ENCODE peak calls at places on chromosomes 11 and 22, in seven cellular contexts. One of them, this sample, is unnamed.

GRCh38 chr11:10274726-10275125 is 19.3 kb downstream of the SBF2 start:
- DNase-seq in cardiac muscle cell: no peak
- DNase-seq in activated CD8-positive, alpha-beta memory T cell treated with anti-CD3 and anti-CD28 coated beads for 1 hour: no peak
- DNase-seq in NCI-H446 treated with DMSO at 0.1 percent for 48 hours: no peak
- DNase-seq in NCI-H1105 treated with DMSO at 0.1 percent for 48 hours: no peak
- DNase-seq in activated T-helper 1 cell treated with anti-CD3 and anti-CD28 coated beads, Interleukin-12 subunit alpha, Interleukin-12 subunit beta, Interleukin-2, Interleukin-4 antibody, amounts not matched to agents 30 ng/mL and 10 ng/mL and 1 ng/mL, durations not matched to agents 14 hours and 24 hours and 36 hours: no peak
- DNase-seq in AG04450: no peak
- DNase-seq in this sample: no peak

GRCh38 chr22:49674479-49674830 is 153.2 kb downstream of the BRD1 start:
- DNase-seq in AG04450: no peak
- DNase-seq in cardiac muscle cell: no peak
- DNase-seq in NCI-H1105 treated with DMSO at 0.1 percent for 48 hours: no peak
- DNase-seq in activated CD8-positive, alpha-beta memory T cell treated with anti-CD3 and anti-CD28 coated beads for 1 hour: no peak
- DNase-seq in NCI-H446 treated with DMSO at 0.1 percent for 48 hours: no peak
- DNase-seq in activated T-helper 1 cell treated with anti-CD3 and anti-CD28 coated beads, Interleukin-12 subunit alpha, Interleukin-12 subunit beta, Interleukin-2, Interleukin-4 antibody, amounts not matched to agents 30 ng/mL and 10 ng/mL and 1 ng/mL, durations not matched to agents 14 hours and 24 hours and 36 hours: no peak
- DNase-seq in this sample: no peak

GRCh38 chr11:66950113-66950535 is 8.1 kb downstream of the PC start:
- DNase-seq in AG04450: no peak
- DNase-seq in NCI-H1105 treated with DMSO at 0.1 percent for 48 hours: no peak
- DNase-seq in activated T-helper 1 cell treated with anti-CD3 and anti-CD28 coated beads, Interleukin-12 subunit alpha, Interleukin-12 subunit beta, Interleukin-2, Interleukin-4 antibody, amounts not matched to agents 30 ng/mL and 10 ng/mL and 1 ng/mL, durations not matched to agents 14 hours and 24 hours and 36 hours: no peak
- DNase-seq in NCI-H446 treated with DMSO at 0.1 percent for 48 hours: no peak
- DNase-seq in activated CD8-positive, alpha-beta memory T cell treated with anti-CD3 and anti-CD28 coated beads for 1 hour: no peak
- DNase-seq in cardiac muscle cell: peak; percentile 63
- DNase-seq in this sample: peak; percentile 52

GRCh38 chr11:6608726-6609501 is 3.1 kb downstream of the TAF10 start:
- DNase-seq in AG04450: no peak
- DNase-seq in activated CD8-positive, alpha-beta memory T cell treated with anti-CD3 and anti-CD28 coated beads for 1 hour: no peak
- DNase-seq in NCI-H446 treated with DMSO at 0.1 percent for 48 hours: no peak
- DNase-seq in activated T-helper 1 cell treated with anti-CD3 and anti-CD28 coated beads, Interleukin-12 subunit alpha, Interleukin-12 subunit beta, Interleukin-2, Interleukin-4 antibody, amounts not matched to agents 30 ng/mL and 10 ng/mL and 1 ng/mL, durations not matched to agents 14 hours and 24 hours and 36 hours: no peak
- DNase-seq in cardiac muscle cell: no peak
- DNase-seq in NCI-H1105 treated with DMSO at 0.1 percent for 48 hours: no peak
- DNase-seq in this sample: peak; percentile 18

GRCh38 chr22:28129319-28129962 is 210.4 kb upstream of the PITPNB start:
- DNase-seq in cardiac muscle cell: no peak
- DNase-seq in AG04450: no peak
- DNase-seq in NCI-H1105 treated with DMSO at 0.1 percent for 48 hours: no peak
- DNase-seq in NCI-H446 treated with DMSO at 0.1 percent for 48 hours: no peak
- DNase-seq in activated T-helper 1 cell treated with anti-CD3 and anti-CD28 coated beads, Interleukin-12 subunit alpha, Interleukin-12 subunit beta, Interleukin-2, Interleukin-4 antibody, amounts not matched to agents 30 ng/mL and 10 ng/mL and 1 ng/mL, durations not matched to agents 14 hours and 24 hours and 36 hours: no peak
- DNase-seq in activated CD8-positive, alpha-beta memory T cell treated with anti-CD3 and anti-CD28 coated beads for 1 hour: no peak
- DNase-seq in this sample: no peak

GRCh38 chr11:121591405-121592033 is 138.8 kb upstream of the SORL1-AS1 start:
- DNase-seq in cardiac muscle cell: peak; percentile 86
- DNase-seq in activated T-helper 1 cell treated with anti-CD3 and anti-CD28 coated beads, Interleukin-12 subunit alpha, Interleukin-12 subunit beta, Interleukin-2, Interleukin-4 antibody, amounts not matched to agents 30 ng/mL and 10 ng/mL and 1 ng/mL, durations not matched to agents 14 hours and 24 hours and 36 hours: peak; percentile 65
- DNase-seq in activated CD8-positive, alpha-beta memory T cell treated with anti-CD3 and anti-CD28 coated beads for 1 hour: peak; percentile 37
- DNase-seq in NCI-H1105 treated with DMSO at 0.1 percent for 48 hours: peak; percentile 88
- DNase-seq in NCI-H446 treated with DMSO at 0.1 percent for 48 hours: peak; percentile 39
- DNase-seq in AG04450: peak; percentile 63
- DNase-seq in this sample: peak; percentile 81

GRCh38 chr11:117972589-117973445 is 13.4 kb upstream of the IL10RA start:
- DNase-seq in activated CD8-positive, alpha-beta memory T cell treated with anti-CD3 and anti-CD28 coated beads for 1 hour: no peak
- DNase-seq in NCI-H446 treated with DMSO at 0.1 percent for 48 hours: peak; percentile 63
- DNase-seq in NCI-H1105 treated with DMSO at 0.1 percent for 48 hours: peak; percentile 76
- DNase-seq in activated T-helper 1 cell treated with anti-CD3 and anti-CD28 coated beads, Interleukin-12 subunit alpha, Interleukin-12 subunit beta, Interleukin-2, Interleukin-4 antibody, amounts not matched to agents 30 ng/mL and 10 ng/mL and 1 ng/mL, durations not matched to agents 14 hours and 24 hours and 36 hours: no peak
- DNase-seq in cardiac muscle cell: peak; percentile 10
- DNase-seq in AG04450: no peak
- DNase-seq in this sample: peak; percentile 53

GRCh38 chr22:43047605-43048004 is 32.7 kb upstream of the PACSIN2 start:
- DNase-seq in AG04450: no peak
- DNase-seq in activated T-helper 1 cell treated with anti-CD3 and anti-CD28 coated beads, Interleukin-12 subunit alpha, Interleukin-12 subunit beta, Interleukin-2, Interleukin-4 antibody, amounts not matched to agents 30 ng/mL and 10 ng/mL and 1 ng/mL, durations not matched to agents 14 hours and 24 hours and 36 hours: no peak
- DNase-seq in NCI-H1105 treated with DMSO at 0.1 percent for 48 hours: no peak
- DNase-seq in activated CD8-positive, alpha-beta memory T cell treated with anti-CD3 and anti-CD28 coated beads for 1 hour: no peak
- DNase-seq in NCI-H446 treated with DMSO at 0.1 percent for 48 hours: no peak
- DNase-seq in cardiac muscle cell: no peak
- DNase-seq in this sample: no peak

GRCh38 chr11:44785856-44786606 is 59.3 kb downstream of the TSPAN18 start:
- DNase-seq in cardiac muscle cell: no peak
- DNase-seq in activated T-helper 1 cell treated with anti-CD3 and anti-CD28 coated beads, Interleukin-12 subunit alpha, Interleukin-12 subunit beta, Interleukin-2, Interleukin-4 antibody, amounts not matched to agents 30 ng/mL and 10 ng/mL and 1 ng/mL, durations not matched to agents 14 hours and 24 hours and 36 hours: no peak
- DNase-seq in AG04450: no peak
- DNase-seq in NCI-H446 treated with DMSO at 0.1 percent for 48 hours: peak; percentile 66
- DNase-seq in activated CD8-positive, alpha-beta memory T cell treated with anti-CD3 and anti-CD28 coated beads for 1 hour: no peak
- DNase-seq in NCI-H1105 treated with DMSO at 0.1 percent for 48 hours: no peak
- DNase-seq in this sample: no peak

GRCh38 chr22:19430890-19431541 is 517 bp downstream of the HIRA start:
- DNase-seq in AG04450: no peak
- DNase-seq in NCI-H446 treated with DMSO at 0.1 percent for 48 hours: no peak
- DNase-seq in activated T-helper 1 cell treated with anti-CD3 and anti-CD28 coated beads, Interleukin-12 subunit alpha, Interleukin-12 subunit beta, Interleukin-2, Interleukin-4 antibody, amounts not matched to agents 30 ng/mL and 10 ng/mL and 1 ng/mL, durations not matched to agents 14 hours and 24 hours and 36 hours: peak; percentile 10
- DNase-seq in cardiac muscle cell: peak; percentile 39
- DNase-seq in activated CD8-positive, alpha-beta memory T cell treated with anti-CD3 and anti-CD28 coated beads for 1 hour: no peak
- DNase-seq in NCI-H1105 treated with DMSO at 0.1 percent for 48 hours: peak; percentile 1
- DNase-seq in this sample: peak; percentile 79

GRCh38 chr11:120172921-120173705 is 35.2 kb upstream of the TRIM29 start:
- DNase-seq in activated T-helper 1 cell treated with anti-CD3 and anti-CD28 coated beads, Interleukin-12 subunit alpha, Interleukin-12 subunit beta, Interleukin-2, Interleukin-4 antibody, amounts not matched to agents 30 ng/mL and 10 ng/mL and 1 ng/mL, durations not matched to agents 14 hours and 24 hours and 36 hours: no peak
- DNase-seq in AG04450: no peak
- DNase-seq in NCI-H446 treated with DMSO at 0.1 percent for 48 hours: no peak
- DNase-seq in activated CD8-positive, alpha-beta memory T cell treated with anti-CD3 and anti-CD28 coated beads for 1 hour: no peak
- DNase-seq in cardiac muscle cell: no peak
- DNase-seq in NCI-H1105 treated with DMSO at 0.1 percent for 48 hours: no peak
- DNase-seq in this sample: no peak

GRCh38 chr22:27168681-27169080 is 511.3 kb downstream of the MIAT start:
- DNase-seq in AG04450: no peak
- DNase-seq in NCI-H1105 treated with DMSO at 0.1 percent for 48 hours: no peak
- DNase-seq in activated T-helper 1 cell treated with anti-CD3 and anti-CD28 coated beads, Interleukin-12 subunit alpha, Interleukin-12 subunit beta, Interleukin-2, Interleukin-4 antibody, amounts not matched to agents 30 ng/mL and 10 ng/mL and 1 ng/mL, durations not matched to agents 14 hours and 24 hours and 36 hours: no peak
- DNase-seq in activated CD8-positive, alpha-beta memory T cell treated with anti-CD3 and anti-CD28 coated beads for 1 hour: no peak
- DNase-seq in NCI-H446 treated with DMSO at 0.1 percent for 48 hours: no peak
- DNase-seq in cardiac muscle cell: no peak
- DNase-seq in this sample: no peak

GRCh38 chr22:23696326-23696851 is 5.6 kb downstream of the RGL4 start:
- DNase-seq in cardiac muscle cell: peak; percentile 56
- DNase-seq in AG04450: no peak
- DNase-seq in activated T-helper 1 cell treated with anti-CD3 and anti-CD28 coated beads, Interleukin-12 subunit alpha, Interleukin-12 subunit beta, Interleukin-2, Interleukin-4 antibody, amounts not matched to agents 30 ng/mL and 10 ng/mL and 1 ng/mL, durations not matched to agents 14 hours and 24 hours and 36 hours: peak; percentile 75
- DNase-seq in NCI-H446 treated with DMSO at 0.1 percent for 48 hours: no peak
- DNase-seq in activated CD8-positive, alpha-beta memory T cell treated with anti-CD3 and anti-CD28 coated beads for 1 hour: peak; percentile 51
- DNase-seq in NCI-H1105 treated with DMSO at 0.1 percent for 48 hours: no peak
- DNase-seq in this sample: no peak

GRCh38 chr22:36211237-36211881 is 9.8 kb upstream of the APOL4 start:
- DNase-seq in NCI-H1105 treated with DMSO at 0.1 percent for 48 hours: no peak
- DNase-seq in activated T-helper 1 cell treated with anti-CD3 and anti-CD28 coated beads, Interleukin-12 subunit alpha, Interleukin-12 subunit beta, Interleukin-2, Interleukin-4 antibody, amounts not matched to agents 30 ng/mL and 10 ng/mL and 1 ng/mL, durations not matched to agents 14 hours and 24 hours and 36 hours: no peak
- DNase-seq in NCI-H446 treated with DMSO at 0.1 percent for 48 hours: no peak
- DNase-seq in activated CD8-positive, alpha-beta memory T cell treated with anti-CD3 and anti-CD28 coated beads for 1 hour: no peak
- DNase-seq in cardiac muscle cell: peak; percentile 75
- DNase-seq in AG04450: no peak
- DNase-seq in this sample: no peak

GRCh38 chr11:111206472-111206871 is 39.1 kb upstream of the POU2AF2 start:
- DNase-seq in cardiac muscle cell: peak; percentile 64
- DNase-seq in NCI-H446 treated with DMSO at 0.1 percent for 48 hours: no peak
- DNase-seq in activated CD8-positive, alpha-beta memory T cell treated with anti-CD3 and anti-CD28 coated beads for 1 hour: no peak
- DNase-seq in NCI-H1105 treated with DMSO at 0.1 percent for 48 hours: no peak
- DNase-seq in activated T-helper 1 cell treated with anti-CD3 and anti-CD28 coated beads, Interleukin-12 subunit alpha, Interleukin-12 subunit beta, Interleukin-2, Interleukin-4 antibody, amounts not matched to agents 30 ng/mL and 10 ng/mL and 1 ng/mL, durations not matched to agents 14 hours and 24 hours and 36 hours: no peak
- DNase-seq in AG04450: peak; percentile 24
- DNase-seq in this sample: no peak

GRCh38 chr22:40348025-40348658 is 1.8 kb downstream of the ADSL start:
- DNase-seq in cardiac muscle cell: peak; percentile 78
- DNase-seq in NCI-H1105 treated with DMSO at 0.1 percent for 48 hours: peak; percentile 13
- DNase-seq in activated T-helper 1 cell treated with anti-CD3 and anti-CD28 coated beads, Interleukin-12 subunit alpha, Interleukin-12 subunit beta, Interleukin-2, Interleukin-4 antibody, amounts not matched to agents 30 ng/mL and 10 ng/mL and 1 ng/mL, durations not matched to agents 14 hours and 24 hours and 36 hours: peak; percentile 45
- DNase-seq in activated CD8-positive, alpha-beta memory T cell treated with anti-CD3 and anti-CD28 coated beads for 1 hour: peak; percentile 52
- DNase-seq in AG04450: no peak
- DNase-seq in NCI-H446 treated with DMSO at 0.1 percent for 48 hours: peak; percentile 7
- DNase-seq in this sample: peak; percentile 71

GRCh38 chr11:134642206-134642605 is 230.2 kb upstream of the B3GAT1 start:
- DNase-seq in NCI-H446 treated with DMSO at 0.1 percent for 48 hours: no peak
- DNase-seq in AG04450: no peak
- DNase-seq in activated CD8-positive, alpha-beta memory T cell treated with anti-CD3 and anti-CD28 coated beads for 1 hour: no peak
- DNase-seq in cardiac muscle cell: no peak
- DNase-seq in activated T-helper 1 cell treated with anti-CD3 and anti-CD28 coated beads, Interleukin-12 subunit alpha, Interleukin-12 subunit beta, Interleukin-2, Interleukin-4 antibody, amounts not matched to agents 30 ng/mL and 10 ng/mL and 1 ng/mL, durations not matched to agents 14 hours and 24 hours and 36 hours: no peak
- DNase-seq in NCI-H1105 treated with DMSO at 0.1 percent for 48 hours: no peak
- DNase-seq in this sample: no peak

This sample was measured in colonic mucosa.